ENCODE peak calls at places on chromosome 5, in five cellular contexts. R is mammary epithelial cell, H is OCI-LY7, L is IMR-90, X is DND-41. I is an unnamed sample. For H4K20me1, the result is how much of the 10 kb centered on the place peaks cover.

GRCh38 chr5:113510836-113511451 is 2.5 kb upstream of the YTHDC2 start:
- DNase-seq in R (peak), H (peak), L (peak), X (no peak), I (peak)

GRCh38 chr5:180463916-180464602 is 30.1 kb upstream of the CNOT6 start:
- DNase-seq in R (no peak), H (no peak), L (no peak), X (no peak), I (no peak)

GRCh38 chr5:134510970-134511795 is 14.3 kb upstream of the JADE2 start:
- DNase-seq in R (peak), H (no peak), L (peak), X (no peak), I (peak)

GRCh38 chr5:72464071-72464470 is 43.1 kb downstream of the ZNF366 start:
- DNase-seq in R (no peak), H (no peak), L (no peak), X (no peak), I (no peak)

GRCh38 chr5:148085934-148086333 is 22.2 kb downstream of the SPINK5 start:
- DNase-seq in R (no peak), H (no peak), L (peak), X (no peak), I (no peak)

GRCh38 chr5:10935536-10935935 is 174.5 kb upstream of the DAP start:
- DNase-seq in R (no peak), H (no peak), L (no peak), X (no peak), I (no peak)

GRCh38 chr5:140038373-140038957 is 4.6 kb downstream of the NRG2 start:
- DNase-seq in R (peak), H (no peak), L (peak), X (no peak), I (no peak)

GRCh38 chr5:34709861-34710673 is 53.9 kb downstream of the RAI14 start:
- DNase-seq in R (peak), H (no peak), L (peak), X (no peak), I (peak)

GRCh38 chr5:176744584-176744965 is 65.8 kb upstream of the UNC5A start:
- DNase-seq in R (no peak), H (no peak), L (no peak), X (no peak), I (peak)

GRCh38 chr5:90000351-90000750 is 409.2 kb downstream of the CETN3 start:
- DNase-seq in R (no peak), H (peak), L (no peak), X (no peak), I (no peak)

GRCh38 chr5:79021753-79022152 is 36.6 kb upstream of the ARSB start:
- DNase-seq in R (no peak), H (peak), L (no peak), X (no peak), I (no peak)

GRCh38 chr5:885529-885928 is 7.1 kb downstream of the BRD9 start:
- DNase-seq in R (no peak), H (no peak), L (no peak), X (no peak), I (no peak)
- H4K20me1 ChIP-seq in R (under half), H (under half), L (under half), X (half or more), I (under half)

DNA sequence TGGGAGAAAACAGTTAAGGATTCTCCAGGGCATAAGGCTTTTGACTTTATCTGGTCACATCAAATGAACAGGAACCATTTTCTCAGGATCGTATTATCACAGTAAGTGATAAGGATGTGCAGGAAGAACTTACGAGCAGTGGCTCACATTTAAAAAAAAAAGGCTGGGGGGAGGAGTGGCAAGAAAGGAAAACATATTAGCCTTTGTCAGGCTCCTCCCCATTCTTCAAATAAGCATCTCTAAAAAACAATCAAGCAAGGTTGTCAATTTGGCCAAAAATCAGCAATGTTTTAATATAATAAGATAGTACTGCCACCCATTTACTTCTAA is 234.4 kb upstream of the TMEM161B start:
- DNase-seq in R (no peak), H (peak), L (no peak), X (no peak), I (no peak)
- H2AFZ ChIP-seq in R (no peak), H (peak), L (no peak), X (peak), I (peak)

DNA sequence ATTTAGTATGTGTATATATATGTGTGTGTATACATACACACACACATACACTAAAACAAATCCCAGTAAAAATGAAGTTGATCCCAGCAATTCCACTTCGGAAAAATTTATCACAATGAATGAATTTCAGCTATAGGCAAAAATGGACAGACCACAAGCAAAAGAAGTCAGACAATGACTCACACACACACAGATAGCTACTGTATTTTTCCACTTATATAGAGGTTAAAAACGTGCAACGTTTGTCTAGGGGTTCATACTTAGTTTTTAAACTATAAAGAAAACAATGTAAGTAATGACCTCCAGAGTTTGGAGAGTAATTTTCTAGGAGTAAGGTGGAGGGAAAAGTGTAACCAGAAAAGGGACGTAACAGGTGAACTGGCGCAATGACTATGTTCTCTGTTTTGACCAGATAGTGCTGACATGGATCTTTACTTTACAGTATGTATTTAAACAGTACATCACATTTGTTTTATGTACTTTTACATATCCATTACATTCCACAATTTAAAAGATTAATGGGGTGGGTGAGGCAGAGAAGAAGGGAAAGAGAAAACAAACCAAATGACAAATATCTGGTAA is 51.1 kb downstream of the FNIP1 start:
- DNase-seq in R (no peak), H (no peak), L (peak), X (no peak), I (peak)
- H4K20me1 ChIP-seq in R (under half), H (under half), L (under half), X (under half), I (under half)

DNA sequence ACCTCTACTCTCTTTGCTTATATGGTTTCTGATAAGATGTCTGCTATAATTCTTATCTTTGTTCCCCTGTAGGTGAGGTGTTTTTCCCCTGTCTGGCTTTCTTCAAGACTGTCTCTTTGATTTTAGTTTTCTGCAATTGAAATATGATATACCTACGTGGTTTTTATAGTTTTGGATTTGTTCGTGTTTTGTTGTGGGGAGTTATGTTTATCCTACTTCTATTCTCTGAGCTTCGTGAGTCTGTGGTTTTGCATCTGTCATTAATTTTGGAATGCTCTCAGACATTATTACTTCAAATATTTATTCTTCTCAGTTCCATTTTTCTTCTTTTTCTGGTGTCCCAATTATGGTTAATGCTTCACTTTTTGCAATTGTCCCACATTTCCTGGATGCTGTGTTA is 521.3 kb downstream of the KCTD16 start:
- DNase-seq in R (no peak), H (no peak), L (peak), X (no peak), I (no peak)
- H2AFZ ChIP-seq in R (no peak), H (no peak), L (no peak), X (no peak), I (no peak)

GRCh38 chr5:143314664-143315063 is 88.8 kb downstream of the NR3C1 start:
- DNase-seq in R (peak), H (no peak), L (peak), X (no peak), I (peak)

GRCh38 chr5:143312822-143313221 is 90.7 kb downstream of the NR3C1 start:
- DNase-seq in R (peak), H (no peak), L (no peak), X (no peak), I (peak)

GRCh38 chr5:143313298-143313852 is 90.1 kb downstream of the NR3C1 start:
- DNase-seq in R (no peak), H (no peak), L (no peak), X (no peak), I (peak)

GRCh38 chr5:143315214-143315613 is 88.3 kb downstream of the NR3C1 start:
- DNase-seq in R (no peak), H (no peak), L (no peak), X (no peak), I (no peak)

DNA sequence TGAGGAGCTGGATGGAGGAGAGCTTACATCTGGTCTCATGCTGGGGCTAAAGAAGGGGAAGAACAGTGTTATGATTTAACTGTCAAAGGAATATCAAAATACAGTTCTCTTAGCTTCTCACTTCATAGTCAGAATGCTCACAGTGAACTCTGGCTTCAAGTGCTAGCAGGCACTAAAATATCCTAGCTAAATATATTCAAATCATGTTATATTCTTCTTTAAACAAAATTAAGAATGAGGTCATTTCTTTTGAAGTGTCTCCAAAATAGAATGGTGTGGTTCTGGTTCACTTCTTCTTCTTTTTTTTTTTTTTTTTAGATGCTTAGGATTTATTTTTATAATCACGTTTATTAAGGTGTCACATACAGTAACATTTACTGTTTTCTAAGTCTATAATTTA is 89.4 kb downstream of the NR3C1 start:
- DNase-seq in R (no peak), H (no peak), L (no peak), X (no peak), I (no peak)
- H4K20me1 ChIP-seq in R (under half), H (under half), L (under half), X (half or more), I (under half)

GRCh38 chr5:146778261-146778660 is 100.3 kb downstream of the PPP2R2B start:
- DNase-seq in R (no peak), H (no peak), L (no peak), X (no peak), I (no peak)

GRCh38 chr5:146778795-146779579 is 99.6 kb downstream of the PPP2R2B start:
- DNase-seq in R (no peak), H (no peak), L (no peak), X (no peak), I (no peak)
- H2AFZ ChIP-seq in R (no peak), H (no peak), L (no peak), X (no peak), I (no peak)

GRCh38 chr5:75048457-75048953 is 3.9 kb downstream of the GCNT4 start:
- DNase-seq in R (no peak), H (no peak), L (peak), X (no peak), I (no peak)

GRCh38 chr5:75051217-75051751 is 1.1 kb downstream of the GCNT4 start:
- DNase-seq in R (peak), H (no peak), L (no peak), X (peak), I (no peak)

GRCh38 chr5:75049581-75050274 is 2.6 kb downstream of the GCNT4 start:
- DNase-seq in R (peak), H (peak), L (peak), X (peak), I (peak)

GRCh38 chr5:75052461-75053285 is at the start of gene GCNT4:
- DNase-seq in R (peak), H (no peak), L (peak), X (peak), I (peak)

GRCh38 chr5:75050415-75050814 is 1.9 kb downstream of the GCNT4 start:
- DNase-seq in R (no peak), H (no peak), L (no peak), X (peak), I (peak)
- H4K20me1 ChIP-seq in R (under half), H (under half), L (under half), X (under half), I (under half)

I was measured in PC-3.